ENCODE peak calls at places on chromosomes 5 and 9, in six cellular contexts. D is right lobe of liver, E is fibroblast of pulmonary artery, F is OCI-LY7, Z is lower leg skin, V is sigmoid colon. U is an unnamed sample.

GRCh38 chr5:165393839-165394238 is 1888.4 kb downstream of the MAT2B start:
- DNase-seq in D (no peak), E (no peak), F (no peak), Z (no peak), V (no peak), U (no peak)

GRCh38 chr9:94139672-94140417 is 55.6 kb downstream of the PTPDC1 start:
- DNase-seq in D (peak), E (peak), F (no peak), Z (peak), V (peak), U (peak)

GRCh38 chr5:23583081-23583480 is 75.7 kb downstream of the PRDM9 start:
- DNase-seq in D (no peak), E (no peak), F (no peak), Z (no peak), V (no peak), U (no peak)

GRCh38 chr5:160287378-160288051 is 24.8 kb downstream of the CCNJL start:
- DNase-seq in D (peak), E (peak), F (no peak), Z (no peak), V (no peak), U (no peak)

GRCh38 chr5:133428072-133428660 is 184.2 kb downstream of the FSTL4 start:
- DNase-seq in D (no peak), E (no peak), F (no peak), Z (no peak), V (no peak), U (no peak)

GRCh38 chr9:27485158-27485557 is 38.9 kb upstream of the IFNK start:
- DNase-seq in D (no peak), E (no peak), F (peak), Z (no peak), V (no peak), U (no peak)

GRCh38 chr9:114229236-114229635 is 73.9 kb downstream of the COL27A1 start:
- DNase-seq in D (no peak), E (no peak), F (no peak), Z (no peak), V (no peak), U (no peak)

GRCh38 chr9:75181748-75182147 is 93.4 kb downstream of the OSTF1 start:
- DNase-seq in D (no peak), E (peak), F (no peak), Z (peak), V (no peak), U (no peak)

GRCh38 chr9:18478517-18479361 is 4.8 kb downstream of the ADAMTSL1 start:
- DNase-seq in D (no peak), E (peak), F (no peak), Z (no peak), V (no peak), U (peak)

GRCh38 chr5:167970002-167970401 is 321.4 kb upstream of the WWC1 start:
- DNase-seq in D (no peak), E (peak), F (no peak), Z (no peak), V (no peak), U (peak)

GRCh38 chr5:112555691-112556090 is 136.6 kb upstream of the EPB41L4A start:
- DNase-seq in D (no peak), E (peak), F (no peak), Z (no peak), V (no peak), U (peak)

GRCh38 chr9:29319727-29320513 is 1746.6 kb upstream of the C9orf72 start:
- DNase-seq in D (no peak), E (peak), F (no peak), Z (no peak), V (no peak), U (no peak)

GRCh38 chr5:71697967-71698366 is 21.1 kb upstream of the CARTPT start:
- DNase-seq in D (no peak), E (no peak), F (peak), Z (no peak), V (no peak), U (no peak)
- TF ChIP-seq CTCF in D (no peak), E (peak), F (peak), Z (no peak), V (no peak), U (peak)

GRCh38 chr5:137215780-137216179 is 283.3 kb downstream of the SPOCK1 start:
- DNase-seq in D (no peak), E (no peak), F (no peak), Z (no peak), V (no peak), U (no peak)
- H3K4me3 ChIP-seq in D (no peak), E (no peak), F (no peak), Z (no peak), V (no peak), U (no peak)

DNA sequence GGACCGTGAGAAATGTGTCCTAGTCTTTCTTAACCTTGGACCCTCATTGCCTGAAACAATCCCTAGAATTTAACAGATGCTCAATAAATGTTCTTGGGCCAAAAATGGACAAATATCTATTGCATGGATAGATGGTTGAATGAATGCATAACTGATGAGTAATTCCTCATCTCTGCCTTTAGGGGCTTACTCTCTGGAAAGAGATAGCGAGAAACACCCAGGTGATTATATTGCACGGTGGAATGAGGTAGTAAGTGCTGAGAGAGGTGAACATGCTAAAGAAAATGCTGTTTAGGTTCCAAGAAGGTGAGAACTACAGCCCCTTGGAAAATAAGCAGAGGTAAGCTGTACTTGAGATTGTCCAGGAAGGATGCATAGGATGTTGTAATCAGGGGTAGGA is 426.4 kb downstream of the ARHGEF28 start:
- DNase-seq in D (no peak), E (no peak), F (no peak), Z (no peak), V (no peak), U (no peak)
- TF ChIP-seq CTCF in D (no peak), E (no peak), F (peak), Z (no peak), V (no peak), U (no peak)

DNA sequence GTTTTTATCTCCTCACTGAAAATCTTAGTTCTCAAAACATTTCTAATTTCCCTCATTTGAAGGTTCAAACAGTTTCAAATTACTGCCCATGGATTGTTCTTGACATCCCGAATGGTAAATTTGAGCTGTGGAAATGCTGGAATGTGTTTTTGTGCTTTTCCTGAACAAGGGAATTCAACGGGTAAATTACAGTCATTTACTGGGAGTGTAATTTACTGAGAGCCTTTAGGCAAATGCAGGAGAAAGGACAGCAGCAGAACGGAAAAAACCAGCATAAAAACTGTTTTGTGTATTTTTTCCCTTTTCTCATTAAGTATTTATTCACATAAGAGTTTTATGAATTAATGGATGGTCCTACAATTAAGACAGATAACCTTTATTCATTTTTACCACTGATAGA is 139.2 kb downstream of the PBX3 start:
- DNase-seq in D (no peak), E (peak), F (no peak), Z (no peak), V (no peak), U (no peak)
- H3K4me3 ChIP-seq in D (no peak), E (no peak), F (no peak), Z (no peak), V (no peak), U (no peak)

GRCh38 chr5:141303756-141304155 is at the start of gene SLC25A2:
- DNase-seq in D (no peak), E (no peak), F (no peak), Z (no peak), V (no peak), U (no peak)

DNA sequence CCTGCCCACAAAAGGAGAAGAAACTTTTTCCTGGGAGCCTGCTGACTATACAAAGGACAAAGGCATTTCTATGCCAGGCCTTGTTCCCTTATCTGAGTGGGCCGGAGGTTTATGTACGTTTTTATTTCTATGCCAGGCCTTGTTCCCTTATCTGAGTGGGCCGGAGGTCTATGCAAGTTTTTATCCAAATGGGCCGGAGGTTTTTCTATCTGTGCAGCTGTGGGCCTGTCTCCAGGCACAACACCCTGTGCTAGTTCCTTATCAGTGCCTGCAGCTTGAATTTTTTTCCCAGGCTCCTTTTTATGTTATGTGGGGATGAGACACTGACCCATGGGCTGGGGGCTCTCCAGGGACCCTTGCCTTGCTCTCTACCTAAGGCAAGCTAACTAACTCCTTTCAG is 5.5 kb downstream of the SLC25A2 start:
- DNase-seq in D (no peak), E (peak), F (no peak), Z (no peak), V (no peak), U (no peak)
- TF ChIP-seq CTCF in D (no peak), E (no peak), F (no peak), Z (no peak), V (no peak), U (no peak)

U was measured in AG10803.